ENCODE peak calls at places on chromosomes 16 and 17, in four cellular contexts. E is AG04449, F is uterus, M is fibroblast of lung. X is an unnamed sample.

GRCh38 chr17:13030459-13031305 is 12.9 kb upstream of the ELAC2 start:
- DNase-seq in E (no peak), F (peak), M (peak), X (peak)

GRCh38 chr17:38672788-38673713 is 1.7 kb downstream of the EPOP start:
- DNase-seq in E (no peak), F (no peak), M (no peak), X (no peak)

GRCh38 chr17:82933006-82933310 is 93.1 kb upstream of the ZNF750 start:
- DNase-seq in E (no peak), F (peak), M (no peak), X (no peak)

GRCh38 chr17:47884905-47885735 is 10.9 kb upstream of the SP2 start:
- DNase-seq in E (no peak), F (no peak), M (no peak), X (no peak)

GRCh38 chr17:56130030-56130429 is 23.2 kb upstream of the ANKFN1 start:
- DNase-seq in E (no peak), F (no peak), M (no peak), X (no peak)

GRCh38 chr16:10877472-10877946 is 507 bp downstream of the CIITA start:
- DNase-seq in E (no peak), F (no peak), M (no peak), X (no peak)

GRCh38 chr16:89449726-89450335 is 40.5 kb downstream of the ANKRD11 start:
- DNase-seq in E (no peak), F (no peak), M (no peak), X (no peak)

GRCh38 chr17:32995416-32995815 is 3.8 kb downstream of the SPACA3 start:
- DNase-seq in E (no peak), F (no peak), M (no peak), X (no peak)

GRCh38 chr17:44787271-44787940 is 28.6 kb downstream of the ADAM11 start:
- DNase-seq in E (no peak), F (no peak), M (no peak), X (no peak)

GRCh38 chr16:35431829-35432663 is 1972.6 kb downstream of the TP53TG3F start:
- DNase-seq in E (no peak), F (no peak), M (no peak), X (peak)

GRCh38 chr17:50173335-50173941 is 7.6 kb downstream of the SGCA start:
- DNase-seq in E (no peak), F (peak), M (peak), X (no peak)

GRCh38 chr17:7915611-7916382 is at the start of gene RNF227:
- DNase-seq in E (peak), F (peak), M (peak), X (peak)
- TF ChIP-seq CTCF in E (no peak), F (no peak), M (no peak), X (no peak)

GRCh38 chr17:73667184-73667959 is 23.1 kb upstream of the SDK2 start:
- DNase-seq in E (no peak), F (no peak), M (no peak), X (no peak)
- TF ChIP-seq CTCF in E (no peak), F (no peak), M (no peak), X (no peak)

GRCh38 chr17:2170023-2170422 is 115.1 kb downstream of the HIC1 start:
- DNase-seq in E (no peak), F (no peak), M (no peak), X (peak)
- TF ChIP-seq CTCF in E (no peak), F (no peak), M (peak), X (peak)

GRCh38 chr17:37135581-37135980 is 186.8 kb downstream of the AATF start:
- DNase-seq in E (no peak), F (no peak), M (no peak), X (no peak)

GRCh38 chr17:37138726-37139125 is 190.0 kb downstream of the AATF start:
- DNase-seq in E (no peak), F (no peak), M (no peak), X (no peak)

GRCh38 chr17:37137906-37138413 is 189.2 kb downstream of the AATF start:
- DNase-seq in E (no peak), F (no peak), M (no peak), X (no peak)

GRCh38 chr17:37134050-37134449 is 185.3 kb downstream of the AATF start:
- DNase-seq in E (no peak), F (no peak), M (no peak), X (no peak)

DNA sequence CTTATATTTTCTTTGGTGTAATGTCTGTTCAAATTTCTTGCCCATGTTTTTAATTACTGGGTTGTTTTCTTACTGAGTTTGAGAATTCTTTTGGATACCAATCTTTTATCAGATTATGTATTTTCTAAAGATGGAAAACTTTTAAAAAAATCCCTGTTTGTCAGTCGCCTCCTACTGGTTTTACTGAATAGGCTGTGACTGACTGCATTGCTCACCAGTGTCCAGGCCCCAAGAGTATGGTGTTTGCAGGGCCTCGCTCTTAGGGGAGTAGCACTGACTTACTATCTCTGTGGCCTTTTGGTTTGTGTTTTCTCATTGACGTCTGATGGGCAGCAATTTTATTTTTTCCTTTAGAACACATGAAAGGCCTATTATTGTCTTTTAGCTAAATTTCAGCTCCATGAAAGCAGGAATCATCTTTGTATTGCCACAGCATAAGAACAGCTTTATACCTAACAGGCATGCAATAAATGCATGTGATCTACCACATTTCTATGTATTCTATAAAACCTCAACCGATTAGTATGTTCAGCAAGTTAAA is 188.4 kb downstream of the AATF start:
- DNase-seq in E (no peak), F (no peak), M (no peak), X (no peak)
- TF ChIP-seq CTCF in E (no peak), F (no peak), M (no peak), X (no peak)

GRCh38 chr17:51640108-51640622 is 379.8 kb downstream of the UTP18 start:
- DNase-seq in E (no peak), F (no peak), M (no peak), X (peak)
- TF ChIP-seq CTCF in E (no peak), F (no peak), M (no peak), X (peak)

DNA sequence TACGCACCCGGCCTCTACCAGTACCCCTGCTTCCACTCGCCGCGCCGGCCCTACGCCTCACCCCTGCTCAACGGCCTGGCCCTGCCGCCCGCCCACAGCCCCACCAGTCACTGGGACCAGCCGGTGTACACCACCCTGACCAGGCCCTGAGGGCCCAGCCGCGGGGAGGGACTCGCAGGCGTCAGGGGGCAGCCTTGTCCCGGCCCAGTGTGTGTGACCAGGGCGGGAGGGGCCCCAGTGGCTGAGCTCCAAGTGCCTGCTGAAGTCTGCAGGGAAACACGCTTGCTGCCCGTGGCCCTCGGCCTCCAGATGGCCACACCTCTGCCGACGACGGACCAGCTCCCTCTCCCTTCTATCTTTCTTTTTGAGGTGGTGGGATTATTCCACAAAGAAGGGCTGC is 3.7 kb downstream of the SOX8 start:
- DNase-seq in E (no peak), F (no peak), M (no peak), X (no peak)
- TF ChIP-seq CTCF in E (no peak), F (no peak), M (no peak), X (no peak)

DNA sequence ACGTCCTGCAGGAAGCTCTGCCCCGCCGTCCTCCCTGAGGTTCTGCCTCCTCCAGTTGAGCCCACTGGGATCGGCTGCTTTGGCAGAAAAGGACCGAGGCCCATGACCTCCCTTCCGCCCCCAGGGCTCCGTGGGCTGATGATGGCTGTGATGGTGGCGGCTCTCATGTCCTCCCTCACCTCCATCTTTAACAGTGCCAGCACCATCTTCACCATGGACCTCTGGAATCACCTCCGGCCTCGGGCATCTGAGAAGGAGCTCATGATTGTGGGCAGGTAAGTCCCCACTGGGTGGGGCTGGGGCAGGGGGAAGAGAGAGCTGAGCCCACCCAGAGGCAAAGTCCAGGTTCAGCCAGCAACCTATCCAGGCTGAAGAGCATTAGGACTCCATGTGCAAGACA is 61.1 kb downstream of the SLC5A11 start:
- DNase-seq in E (no peak), F (no peak), M (no peak), X (no peak)
- TF ChIP-seq CTCF in E (no peak), F (no peak), M (no peak), X (no peak)

GRCh38 chr16:82852388-82852998 is 225.7 kb downstream of the CDH13 start:
- DNase-seq in E (no peak), F (no peak), M (no peak), X (no peak)
- TF ChIP-seq CTCF in E (no peak), F (no peak), M (no peak), X (no peak)

X was measured in MCF 10A.